ENCODE peak calls at places on chromosomes 2 and 18, in seven cellular contexts. F, C, I, B, O, L and R are unnamed samples.

GRCh38 chr18:30280861-30281470 is 761.6 kb downstream of the DSC3 start:
- DNase-seq in C (no peak), F (peak; percentile 65), B (no peak), O (peak; percentile 34), I (no peak), L (no peak), R (no peak)

GRCh38 chr2:37847792-37848191 is 77.3 kb upstream of the RMDN2 start:
- DNase-seq in L (no peak), O (no peak), I (no peak), F (no peak), B (no peak), C (no peak), R (no peak)

GRCh38 chr2:74548919-74549684 is 4.6 kb downstream of the LOXL3 start:
- DNase-seq in L (peak; percentile 75), C (peak; percentile 83), I (peak; percentile 87), O (no peak), F (peak; percentile 90), B (no peak), R (peak; percentile 94)

GRCh38 chr2:127324635-127325034 is 30.7 kb upstream of the ERCC3 start:
- DNase-seq in O (no peak), F (peak; percentile 54), C (no peak), L (no peak), B (no peak), I (no peak), R (no peak)

GRCh38 chr2:67895171-67895941 is 167.4 kb downstream of the C1D start:
- DNase-seq in O (no peak), C (no peak), F (no peak), B (no peak), L (no peak), I (peak; percentile 52), R (no peak)

GRCh38 chr18:6956495-6956894 is 161.1 kb downstream of the LAMA1 start:
- DNase-seq in O (no peak), I (no peak), C (no peak), B (no peak), L (no peak), F (no peak), R (no peak)

GRCh38 chr18:778194-779007 is 33.6 kb downstream of the YES1 start:
- DNase-seq in B (no peak), C (no peak), O (no peak), L (no peak), F (peak; percentile 40), I (no peak), R (no peak)

GRCh38 chr2:8636691-8637636 is 44.9 kb upstream of the ID2 start:
- DNase-seq in F (no peak), B (no peak), I (no peak), C (peak; percentile 60), L (no peak), O (no peak), R (no peak)

GRCh38 chr2:66948234-66948633 is 448.9 kb upstream of the ETAA1 start:
- DNase-seq in I (no peak), L (no peak), B (no peak), C (no peak), O (no peak), F (no peak), R (no peak)

GRCh38 chr2:143219266-143219665 is 90.0 kb downstream of the ARHGAP15 start:
- DNase-seq in F (no peak), I (no peak), O (no peak), C (no peak), L (no peak), B (no peak), R (no peak)

GRCh38 chr18:69082497-69082896 is 284.6 kb downstream of the CCDC102B start:
- DNase-seq in B (no peak), L (no peak), C (no peak), O (no peak), I (no peak), F (no peak), R (no peak)

GRCh38 chr2:165667375-165667774 is 126.7 kb downstream of the GALNT3 start:
- DNase-seq in L (no peak), I (no peak), C (no peak), F (no peak), O (no peak), B (no peak), R (no peak)

GRCh38 chr18:79942786-79943607 is 8.5 kb downstream of the SLC66A2 start:
- DNase-seq in B (peak; percentile 67), L (peak; percentile 72), C (peak; percentile 52), I (no peak), F (peak; percentile 16), O (no peak), R (peak; percentile 72)

GRCh38 chr2:36336321-36336720 is 19.3 kb upstream of the CRIM1 start:
- DNase-seq in C (no peak), I (no peak), O (no peak), L (no peak), B (no peak), F (no peak), R (no peak)

GRCh38 chr2:36339819-36340218 is 15.8 kb upstream of the CRIM1 start:
- DNase-seq in B (no peak), C (no peak), F (no peak), O (no peak), L (no peak), I (no peak), R (no peak)

GRCh38 chr2:36338124-36338826 is 17.3 kb upstream of the CRIM1 start:
- DNase-seq in L (no peak), B (no peak), O (no peak), I (no peak), F (no peak), C (no peak), R (no peak)

GRCh38 chr2:36337354-36337753 is 18.2 kb upstream of the CRIM1 start:
- DNase-seq in L (no peak), I (no peak), O (no peak), C (no peak), B (no peak), F (no peak), R (no peak)

GRCh38 chr2:36338827-36339145 is 16.8 kb upstream of the CRIM1 start:
- DNase-seq in F (no peak), B (no peak), O (no peak), I (no peak), L (no peak), C (no peak), R (no peak)
- TF ChIP-seq POLR2AphosphoS5 in F (no peak), B (no peak), O (no peak), I (no peak), L (no peak), C (no peak), R (no peak)

DNA sequence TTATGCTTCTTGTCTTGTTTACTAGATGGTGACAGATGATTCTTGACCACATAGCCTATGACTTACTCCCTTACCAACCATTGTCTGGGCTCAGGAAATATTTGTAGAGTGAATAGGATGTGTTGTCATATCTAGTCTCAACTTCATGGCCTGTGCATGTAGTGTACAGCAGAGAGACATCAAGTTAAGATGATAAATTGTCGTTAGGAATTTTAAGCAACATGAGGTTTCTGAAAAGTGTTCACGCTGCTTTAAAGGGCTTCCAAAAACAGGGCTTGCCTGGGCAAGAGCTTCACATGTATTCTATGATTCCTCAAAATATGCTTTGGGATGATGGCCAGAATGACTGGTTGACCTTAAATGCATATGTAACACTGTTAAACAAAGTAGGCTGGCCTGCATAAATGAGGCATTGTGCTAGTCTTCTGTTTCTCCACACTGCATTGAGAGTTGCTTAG is 424.0 kb downstream of the RND3 start:
- DNase-seq in O (no peak), B (no peak), L (no peak), F (no peak), I (no peak), C (no peak), R (no peak)
- H3K36me3 ChIP-seq in O (no peaks in the 10 kb centered on the region), B (no peaks in the 10 kb centered on the region), L (no peaks in the 10 kb centered on the region), F (no peaks in the 10 kb centered on the region), I (no peaks in the 10 kb centered on the region), C (no peaks in the 10 kb centered on the region), R (no peaks in the 10 kb centered on the region)

GRCh38 chr2:120224256-120224655 is 1.1 kb upstream of the TMEM185B start:
- DNase-seq in B (peak; percentile 75), C (no peak), I (no peak), F (no peak), O (no peak), L (peak; percentile 8), R (no peak)
- H3K4me1 ChIP-seq in B (peaks cover 28% of the 10 kb centered on the region), C (peaks cover 47% of the 10 kb centered on the region), I (peaks cover 4% of the 10 kb centered on the region), F (peaks cover 34% of the 10 kb centered on the region), O (peaks cover 30% of the 10 kb centered on the region), L (peaks cover 26% of the 10 kb centered on the region), R (peaks cover 30% of the 10 kb centered on the region)

GRCh38 chr18:23835506-23835905 is 146.3 kb downstream of the LAMA3 start:
- DNase-seq in F (no peak), L (no peak), C (no peak), I (no peak), O (no peak), B (no peak), R (no peak)
- TF ChIP-seq POLR2AphosphoS5 in F (no peak), L (peak; percentile 37), C (peak; percentile 56), I (no peak), O (no peak), B (no peak), R (no peak)

GRCh38 chr2:117944816-117945215 is 69.1 kb downstream of the CCDC93 start:
- DNase-seq in C (no peak), O (no peak), I (no peak), F (no peak), B (no peak), L (no peak), R (no peak)
- H3K36me3 ChIP-seq in C (peaks cover 24% of the 10 kb centered on the region), O (peaks cover 56% of the 10 kb centered on the region), I (peaks cover 7% of the 10 kb centered on the region), F (peaks cover 84% of the 10 kb centered on the region), B (peaks cover 94% of the 10 kb centered on the region), L (no peaks in the 10 kb centered on the region), R (peaks cover 95% of the 10 kb centered on the region)

GRCh38 chr2:206149330-206149729 is 9.9 kb downstream of the NDUFS1 start:
- DNase-seq in C (no peak), F (no peak), I (no peak), B (no peak), L (no peak), O (no peak), R (no peak)

GRCh38 chr2:206150631-206151030 is 8.6 kb downstream of the NDUFS1 start:
- DNase-seq in C (no peak), I (no peak), F (no peak), B (no peak), L (no peak), O (no peak), R (no peak)

GRCh38 chr2:206158563-206159345 is 490 bp downstream of the NDUFS1 start:
- DNase-seq in O (no peak), C (no peak), B (no peak), I (no peak), F (peak; percentile 27), L (no peak), R (no peak)

GRCh38 chr2:206150168-206150567 is 9.1 kb downstream of the NDUFS1 start:
- DNase-seq in I (no peak), B (no peak), C (no peak), F (no peak), L (no peak), O (no peak), R (no peak)

GRCh38 chr2:206154197-206154596 is 5.0 kb downstream of the NDUFS1 start:
- DNase-seq in C (no peak), L (no peak), O (no peak), I (no peak), F (peak; percentile 9), B (no peak), R (no peak)
- H3K4me1 ChIP-seq in C (peaks cover 34% of the 10 kb centered on the region), L (peaks cover 29% of the 10 kb centered on the region), O (peaks cover 8% of the 10 kb centered on the region), I (no peaks in the 10 kb centered on the region), F (peaks cover 9% of the 10 kb centered on the region), B (peaks cover 23% of the 10 kb centered on the region), R (peaks cover 33% of the 10 kb centered on the region)

GRCh38 chr2:207163053-207163814 is 2.5 kb downstream of the KLF7 start:
- DNase-seq in O (peak; percentile 74), F (no peak), I (no peak), B (no peak), L (peak; percentile 17), C (no peak), R (no peak)
- TF ChIP-seq POLR2AphosphoS5 in O (peak; percentile 22), F (no peak), I (no peak), B (no peak), L (peak; percentile 80), C (peak; percentile 77), R (peak; percentile 63)